ENCODE peak calls at places on chromosomes 4 and X, in five cellular contexts. D is CD8-positive, alpha-beta memory T cell; O is neuronal stem cell; W is cardiac muscle cell; J is transverse colon. Z is an unnamed sample. For H3K9me3 and H3K27me3, the result is how much of the 10 kb centered on the place peaks cover.

GRCh38 chr4:186840222-186840701 is 116.6 kb upstream of the FAT1 start:
- DNase-seq in O (no peak), D (no peak), W (no peak), J (peak), Z (no peak)

GRCh38 chrX:104370089-104370488 is 115.4 kb upstream of the ESX1 start:
- DNase-seq in O (no peak), D (no peak), W (peak), J (no peak), Z (no peak)

GRCh38 chr4:133484287-133484686 is 335.2 kb downstream of the PCDH10 start:
- DNase-seq in O (no peak), J (no peak), D (no peak), W (no peak), Z (no peak)

GRCh38 chr4:16140520-16141249 is 56.9 kb upstream of the PROM1 start:
- DNase-seq in D (no peak), O (no peak), J (peak), W (peak), Z (peak)

GRCh38 chrX:23634181-23634580 is 33.1 kb upstream of the PRDX4 start:
- DNase-seq in O (no peak), J (no peak), D (no peak), W (no peak), Z (no peak)

GRCh38 chrX:143788265-143788664 is 67.7 kb upstream of the SPANXN2 start:
- DNase-seq in D (no peak), O (peak), J (no peak), W (peak), Z (no peak)

GRCh38 chr4:150664935-150665334 is 83.0 kb downstream of the MAB21L2 start:
- DNase-seq in D (no peak), J (no peak), O (no peak), W (no peak), Z (peak)

GRCh38 chrX:136193771-136194170 is 46.4 kb downstream of the FHL1 start:
- DNase-seq in O (no peak), J (no peak), D (no peak), W (no peak), Z (no peak)

GRCh38 chrX:109826954-109827708 is 94.1 kb upstream of the ACSL4 start:
- DNase-seq in D (no peak), O (no peak), W (no peak), J (no peak), Z (no peak)

GRCh38 chrX:114152130-114152529 is 431.8 kb upstream of the HTR2C start:
- DNase-seq in W (no peak), J (no peak), D (no peak), O (no peak), Z (no peak)

GRCh38 chr4:13126976-13127910 is 356.9 kb downstream of the RAB28 start:
- DNase-seq in J (no peak), W (peak), O (no peak), D (no peak), Z (peak)

GRCh38 chr4:86036729-86037128 is 323.1 kb downstream of the MAPK10 start:
- DNase-seq in D (no peak), J (no peak), W (no peak), O (no peak), Z (no peak)

GRCh38 chr4:38612996-38613395 is 51.0 kb upstream of the KLF3 start:
- DNase-seq in W (peak), O (no peak), D (no peak), J (no peak), Z (peak)

GRCh38 chrX:71542411-71542810 is 9.5 kb downstream of the OGT start:
- DNase-seq in O (no peak), D (no peak), J (no peak), W (no peak), Z (peak)

GRCh38 chrX:103480526-103480925 is 38.8 kb downstream of the RAB40A start:
- DNase-seq in O (no peak), J (no peak), D (no peak), W (no peak), Z (no peak)

GRCh38 chr4:67929447-67929846 is 33.8 kb downstream of the TMPRSS11A start:
- DNase-seq in W (no peak), O (no peak), D (no peak), J (no peak), Z (no peak)

GRCh38 chr4:177596035-177596434 is 153.8 kb upstream of the AGA start:
- DNase-seq in W (peak), O (no peak), D (peak), J (no peak), Z (peak)

GRCh38 chr4:153777421-153777820 is 11.5 kb downstream of the SFRP2 start:
- DNase-seq in D (no peak), O (no peak), J (no peak), W (no peak), Z (no peak)

GRCh38 chrX:19879742-19880378 is 7.5 kb downstream of the SH3KBP1 start:
- DNase-seq in J (no peak), W (no peak), D (no peak), O (no peak), Z (no peak)

GRCh38 chr4:62912531-62912930 is 1496.7 kb downstream of the TECRL start:
- DNase-seq in D (no peak), J (no peak), W (no peak), O (no peak), Z (no peak)

GRCh38 chr4:29336851-29337250 is 1383.3 kb upstream of the PCDH7 start:
- DNase-seq in W (no peak), O (no peak), J (no peak), D (no peak), Z (no peak)
- H3K9me3 ChIP-seq in W (under half), O (under half), J (under half), D (under half), Z (under half)

GRCh38 chrX:150982786-150983525 is at the start of gene HMGB3:
- DNase-seq in D (peak), J (peak), O (peak), W (peak), Z (peak)
- H3K27ac ChIP-seq in D (no peak), J (peak), O (peak), W (peak), Z (no peak)

DNA sequence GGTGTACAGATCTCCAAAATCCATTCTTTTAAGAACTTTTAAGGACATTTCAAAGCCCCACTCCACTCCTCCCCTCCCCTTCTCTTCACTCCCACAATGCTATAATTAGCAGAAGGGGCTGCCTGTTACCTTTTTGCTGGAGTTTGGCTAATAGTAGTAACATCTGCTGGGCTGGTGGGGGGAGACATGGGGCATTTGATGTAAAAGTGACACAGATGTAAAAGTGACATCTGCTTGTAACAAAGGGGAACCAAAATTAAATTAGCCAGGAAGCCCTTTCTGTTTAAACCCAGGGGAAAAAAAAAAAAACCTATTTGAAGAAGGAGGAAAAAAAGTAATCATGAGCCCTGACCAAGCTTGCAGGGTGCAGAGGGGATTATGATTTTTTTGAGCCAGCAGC is 5.4 kb upstream of the PHOX2B start:
- DNase-seq in W (no peak), O (no peak), D (no peak), J (no peak), Z (no peak)
- H3K27me3 ChIP-seq in W (half or more), O (half or more), D (under half), J (half or more), Z (under half)

DNA sequence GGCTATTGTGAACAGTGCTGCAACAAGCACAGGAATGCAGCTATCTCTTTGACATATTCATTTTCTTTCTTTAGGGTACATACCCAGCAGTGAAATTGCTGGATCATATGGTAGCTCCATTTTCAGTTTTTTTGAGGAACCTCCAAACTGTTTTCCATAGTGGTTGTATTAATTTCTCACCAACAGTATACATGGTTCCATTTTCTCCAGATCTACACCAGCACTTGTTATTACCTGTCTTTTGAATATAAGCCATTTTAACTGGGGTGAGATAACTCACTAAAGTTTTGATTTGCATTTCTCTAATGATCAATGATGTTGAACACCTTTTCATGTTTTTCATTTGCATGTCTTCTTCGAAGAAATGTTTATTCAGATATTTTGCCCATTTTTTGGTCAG is 241.1 kb upstream of the AGTR2 start:
- DNase-seq in W (no peak), D (no peak), J (no peak), O (no peak), Z (no peak)
- H3K9me3 ChIP-seq in W (under half), D (under half), J (under half), O (under half), Z (under half)

GRCh38 chr4:184668096-184668495 is 18.6 kb downstream of the PRIMPOL start:
- DNase-seq in D (no peak), O (no peak), J (no peak), W (no peak), Z (no peak)
- H3K27ac ChIP-seq in D (no peak), O (no peak), J (peak), W (no peak), Z (peak)

DNA sequence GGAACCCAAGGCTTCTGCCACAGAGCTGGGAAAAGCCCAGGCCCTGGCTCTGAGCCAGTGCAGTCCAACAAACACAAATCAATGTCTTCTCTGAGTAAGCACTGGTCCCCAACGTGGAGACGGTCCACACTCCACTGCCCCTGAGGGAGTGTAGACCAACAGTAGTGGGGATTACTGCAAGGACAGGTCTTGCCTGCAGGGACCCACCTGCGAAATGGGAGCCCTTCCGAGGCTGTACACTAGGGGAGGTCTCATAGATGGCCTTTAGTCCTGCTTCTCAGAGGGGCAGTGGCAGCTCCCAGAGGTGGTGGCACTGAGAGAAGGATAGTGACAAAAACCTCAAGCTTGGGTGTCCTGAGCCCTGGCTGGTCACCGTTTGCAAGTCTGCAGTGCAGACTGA is 19.5 kb downstream of the ENPP6 start:
- DNase-seq in W (no peak), D (no peak), J (no peak), O (no peak), Z (no peak)
- H3K27me3 ChIP-seq in W (under half), D (under half), J (under half), O (under half), Z (under half)

GRCh38 chr4:146621-147020 is 22.3 kb downstream of the ZNF718 start:
- DNase-seq in O (no peak), D (no peak), W (no peak), J (no peak), Z (no peak)
- H3K9me3 ChIP-seq in O (under half), D (under half), W (under half), J (half or more), Z (under half)

DNA sequence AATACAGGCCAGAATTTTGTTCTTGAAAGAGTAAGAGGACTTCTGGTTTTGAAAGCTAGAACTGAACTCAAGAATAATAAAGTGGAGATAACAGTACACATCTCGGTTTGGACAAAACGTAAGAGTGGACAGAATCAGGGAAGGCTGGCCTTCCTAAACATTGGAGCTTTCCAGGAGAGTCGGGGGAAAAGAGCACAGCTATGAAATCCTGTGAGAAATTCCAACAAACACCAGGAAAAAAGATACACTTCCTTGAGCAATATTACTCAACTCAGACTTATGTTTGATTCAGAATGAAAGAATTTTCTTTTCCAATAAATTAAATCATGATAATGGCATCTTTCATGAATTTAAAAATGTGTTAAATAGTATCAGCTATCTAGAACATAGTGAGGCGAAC is 1.1 kb downstream of the CTSO start:
- DNase-seq in D (no peak), J (no peak), W (no peak), O (no peak), Z (no peak)
- H3K27ac ChIP-seq in D (no peak), J (peak), W (no peak), O (no peak), Z (no peak)

GRCh38 chr4:4858527-4858926 is 938 bp upstream of the MSX1 start:
- DNase-seq in J (no peak), W (no peak), O (no peak), D (no peak), Z (no peak)

GRCh38 chr4:4859799-4860380 is 425 bp downstream of the MSX1 start:
- DNase-seq in D (no peak), J (no peak), O (no peak), W (peak), Z (no peak)

GRCh38 chr4:4857809-4858508 is 1.5 kb upstream of the MSX1 start:
- DNase-seq in D (no peak), J (no peak), O (no peak), W (no peak), Z (no peak)

GRCh38 chr4:4860381-4860802 is 927 bp downstream of the MSX1 start:
- DNase-seq in W (no peak), D (no peak), O (no peak), J (no peak), Z (no peak)

GRCh38 chr4:4859010-4859798 is at the start of gene MSX1:
- DNase-seq in J (peak), D (no peak), W (peak), O (peak), Z (peak)
- H3K27me3 ChIP-seq in J (half or more), D (half or more), W (half or more), O (half or more), Z (under half)

GRCh38 chrX:13008189-13008533 is 33.3 kb downstream of the TMSB4X start:
- DNase-seq in D (no peak), W (no peak), J (no peak), O (no peak), Z (no peak)
- H3K9me3 ChIP-seq in D (under half), W (under half), J (under half), O (under half), Z (under half)